ENCODE peak calls at places on chromosome 19, in nine cellular contexts. C is CD4-positive, CD25-positive, alpha-beta regulatory T cell; K is dorsolateral prefrontal cortex; Q is activated naive CD8-positive, alpha-beta T cell treated with anti-CD3 and anti-CD28 coated beads, Interleukin-2, amount 50 U/mL, for 24 hours; O is iris pigment epithelial cell; X is M059J; M is type B pancreatic cell; P is stimulated activated CD4-positive, alpha-beta T cell treated with anti-CD3 and anti-CD28 coated beads, Interleukin-1b, Interleukin-23, amount 100 ng/mL, for 4 hours; H is Calu3. Y is an unnamed sample.
A peak's percentile ranks its signal among the peaks of the same experiment; 100 is the strongest.

GRCh38 chr19:38304866-38305429 is 897 bp downstream of the C19orf33 start:
- DNase-seq in C (no peak), K (no peak), Q (no peak), O (no peak), X (no peak), M (no peak), P (no peak), H (peak; percentile 97), Y (no peak)

GRCh38 chr19:36686365-36687213 is 823 bp upstream of the ZNF567 start:
- DNase-seq in C (no peak), K (no peak), Q (no peak), O (peak; percentile 20), X (no peak), M (no peak), P (no peak), H (peak; percentile 28), Y (no peak)

GRCh38 chr19:35483089-35483488 is 7.2 kb downstream of the KRTDAP start:
- DNase-seq in C (no peak), K (no peak), Q (no peak), O (no peak), X (no peak), M (no peak), P (no peak), H (no peak), Y (no peak)

GRCh38 chr19:13008926-13009787 is 13.9 kb downstream of the NFIX start:
- DNase-seq in C (no peak), K (no peak), Q (no peak), O (no peak), X (peak; percentile 31), M (no peak), P (no peak), H (no peak), Y (no peak)

GRCh38 chr19:47699360-47699917 is 13.8 kb upstream of the EHD2 start:
- DNase-seq in C (peak; percentile 39), K (no peak), Q (peak; percentile 70), O (peak; percentile 26), X (peak; percentile 28), M (no peak), P (peak; percentile 48), H (peak; percentile 78), Y (no peak)

GRCh38 chr19:11420429-11420893 is 1.3 kb upstream of the RGL3 start:
- DNase-seq in C (no peak), K (no peak), Q (no peak), O (peak; percentile 22), X (peak; percentile 51), M (no peak), P (no peak), H (peak; percentile 11), Y (no peak)

GRCh38 chr19:39070888-39071287 is 13.3 kb upstream of the ACP7 start:
- DNase-seq in C (no peak), K (no peak), Q (no peak), O (peak; percentile 34), X (peak; percentile 94), M (no peak), P (no peak), H (no peak), Y (no peak)

GRCh38 chr19:45469835-45470146 is 2.0 kb downstream of the FOSB start:
- DNase-seq in C (peak; percentile 86), K (no peak), Q (no peak), O (no peak), X (no peak), M (no peak), P (no peak), H (no peak), Y (no peak)

GRCh38 chr19:27972291-27973040 is 1240.5 kb downstream of the UQCRFS1 start:
- DNase-seq in C (no peak), K (no peak), Q (no peak), O (peak; percentile 12), X (peak; percentile 36), M (no peak), P (no peak), H (peak; percentile 25), Y (no peak)

GRCh38 chr19:10325732-10326131 is 7.6 kb downstream of the RAVER1 start:
- DNase-seq in C (no peak), K (no peak), Q (no peak), O (no peak), X (no peak), M (no peak), P (no peak), H (no peak), Y (no peak)

GRCh38 chr19:4519521-4520277 is 1.4 kb upstream of the PLIN4 start:
- DNase-seq in C (no peak), K (no peak), Q (no peak), O (no peak), X (peak; percentile 57), M (no peak), P (no peak), H (no peak), Y (no peak)

GRCh38 chr19:48969276-48970138 is 4.4 kb downstream of the FTL start:
- DNase-seq in C (no peak), K (no peak), Q (no peak), O (peak; percentile 55), X (peak; percentile 25), M (no peak), P (no peak), H (no peak), Y (no peak)

GRCh38 chr19:29671393-29672076 is 6.3 kb downstream of the PLEKHF1 start:
- DNase-seq in C (peak; percentile 97), K (no peak), Q (peak; percentile 80), O (peak; percentile 70), X (no peak), M (no peak), P (peak; percentile 64), H (peak; percentile 69), Y (no peak)

GRCh38 chr19:51901860-51902259 is 3.0 kb downstream of the ZNF649 start:
- DNase-seq in C (no peak), K (no peak), Q (no peak), O (peak; percentile 25), X (no peak), M (no peak), P (no peak), H (no peak), Y (no peak)